ENCODE peak calls at places on chromosomes 12 and 14, in ten cellular contexts. E, B, C, P, D, L, I, J, G and R are unnamed samples. For H3K9me3, the result is how much of the 10 kb centered on the place peaks cover.

GRCh38 chr12:90086281-90086680 is 377.6 kb upstream of the ATP2B1 start:
- DNase-seq in E (no peak), B (no peak), C (peak), P (no peak), D (no peak), L (peak), I (no peak), J (no peak), G (no peak), R (no peak)

GRCh38 chr14:56059054-56059453 is 59.2 kb upstream of the PELI2 start:
- DNase-seq in E (no peak), B (no peak), C (no peak), P (no peak), D (no peak), L (no peak), I (no peak), J (no peak), G (no peak), R (no peak)

GRCh38 chr12:75289678-75290200 is 40.4 kb downstream of the CAPS2 start:
- DNase-seq in E (no peak), B (no peak), C (peak), P (no peak), D (no peak), L (no peak), I (no peak), J (no peak), G (no peak), R (no peak)

GRCh38 chr12:131832393-131833231 is 4.4 kb downstream of the MMP17 start:
- DNase-seq in E (no peak), B (peak), C (peak), P (no peak), D (peak), L (peak), I (no peak), J (no peak), G (peak), R (peak)

GRCh38 chr12:68446896-68447806 is 115.0 kb upstream of the MDM1 start:
- DNase-seq in E (no peak), B (no peak), C (peak), P (no peak), D (no peak), L (no peak), I (peak), J (no peak), G (no peak), R (no peak)

GRCh38 chr14:106174206-106174605 is 647.8 kb downstream of the TMEM121 start:
- DNase-seq in E (peak), B (no peak), C (no peak), P (peak), D (no peak), L (no peak), I (no peak), J (peak), G (no peak), R (no peak)

GRCh38 chr14:35229495-35230089 is 62.6 kb upstream of the PSMA6 start:
- DNase-seq in E (peak), B (no peak), C (no peak), P (no peak), D (no peak), L (no peak), I (peak), J (no peak), G (no peak), R (no peak)

GRCh38 chr14:25001096-25001982 is 48.6 kb downstream of the STXBP6 start:
- DNase-seq in E (no peak), B (no peak), C (peak), P (no peak), D (no peak), L (no peak), I (no peak), J (no peak), G (no peak), R (no peak)

GRCh38 chr12:3182426-3182825 is 105.2 kb downstream of the TSPAN9 start:
- DNase-seq in E (no peak), B (no peak), C (no peak), P (no peak), D (peak), L (no peak), I (no peak), J (no peak), G (no peak), R (no peak)

GRCh38 chr12:66587912-66588311 is 91.0 kb downstream of the GRIP1 start:
- DNase-seq in E (no peak), B (no peak), C (no peak), P (no peak), D (no peak), L (peak), I (no peak), J (no peak), G (no peak), R (no peak)

GRCh38 chr12:50642035-50642451 is 121.9 kb upstream of the ATF1 start:
- DNase-seq in E (no peak), B (no peak), C (peak), P (no peak), D (no peak), L (peak), I (no peak), J (no peak), G (no peak), R (no peak)

GRCh38 chr14:31024577-31025334 is 693 bp upstream of the AP4S1 start:
- DNase-seq in E (peak), B (no peak), C (peak), P (no peak), D (no peak), L (peak), I (no peak), J (no peak), G (no peak), R (no peak)

GRCh38 chr12:25052191-25053020 is 103.5 kb upstream of the BCAT1 start:
- DNase-seq in E (no peak), B (no peak), C (no peak), P (peak), D (no peak), L (no peak), I (peak), J (peak), G (no peak), R (no peak)

GRCh38 chr14:45426685-45427282 is 173.8 kb upstream of the MIS18BP1 start:
- DNase-seq in E (no peak), B (no peak), C (peak), P (no peak), D (no peak), L (peak), I (peak), J (no peak), G (no peak), R (no peak)

GRCh38 chr12:65533177-65533883 is 254.8 kb downstream of the MSRB3 start:
- DNase-seq in E (no peak), B (no peak), C (no peak), P (no peak), D (no peak), L (no peak), I (no peak), J (no peak), G (no peak), R (no peak)

GRCh38 chr12:52139579-52140062 is 52.2 kb downstream of the KRT80 start:
- DNase-seq in E (peak), B (no peak), C (peak), P (no peak), D (peak), L (peak), I (peak), J (peak), G (no peak), R (no peak)

GRCh38 chr14:104712881-104713734 is 10.9 kb upstream of the ADSS1 start:
- DNase-seq in E (no peak), B (no peak), C (no peak), P (no peak), D (no peak), L (no peak), I (no peak), J (no peak), G (no peak), R (no peak)

GRCh38 chr12:30806989-30807694 is 52.4 kb upstream of the CAPRIN2 start:
- DNase-seq in E (peak), B (peak), C (peak), P (no peak), D (no peak), L (peak), I (peak), J (no peak), G (no peak), R (no peak)

GRCh38 chr12:62458626-62459025 is 8.0 kb upstream of the MON2 start:
- DNase-seq in E (no peak), B (no peak), C (no peak), P (no peak), D (no peak), L (no peak), I (no peak), J (no peak), G (no peak), R (no peak)

GRCh38 chr14:83101855-83102254 is 1568.2 kb upstream of the SEL1L start:
- DNase-seq in E (no peak), B (no peak), C (no peak), P (no peak), D (no peak), L (no peak), I (no peak), J (no peak), G (no peak), R (no peak)

GRCh38 chr14:103204852-103205540 is 81.7 kb downstream of the TNFAIP2 start:
- DNase-seq in E (no peak), B (no peak), C (peak), P (no peak), D (no peak), L (peak), I (no peak), J (no peak), G (no peak), R (no peak)

GRCh38 chr12:68119724-68120211 is 39.8 kb downstream of the IFNG start:
- DNase-seq in E (no peak), B (no peak), C (no peak), P (no peak), D (no peak), L (peak), I (no peak), J (peak), G (no peak), R (no peak)

GRCh38 chr14:43408472-43408871 is 1098.6 kb downstream of the FSCB start:
- DNase-seq in E (no peak), B (no peak), C (no peak), P (no peak), D (no peak), L (no peak), I (no peak), J (no peak), G (no peak), R (no peak)

GRCh38 chr14:101235042-101235871 is 326.0 kb upstream of the DIO3 start:
- DNase-seq in E (no peak), B (no peak), C (peak), P (no peak), D (no peak), L (peak), I (peak), J (no peak), G (peak), R (peak)

GRCh38 chr14:54001189-54001878 is 44.7 kb upstream of the BMP4 start:
- DNase-seq in E (no peak), B (no peak), C (no peak), P (no peak), D (no peak), L (no peak), I (peak), J (no peak), G (no peak), R (no peak)

GRCh38 chr14:25050494-25051170 is 685 bp upstream of the STXBP6 start:
- DNase-seq in E (no peak), B (peak), C (peak), P (no peak), D (no peak), L (peak), I (peak), J (no peak), G (no peak), R (no peak)

GRCh38 chr12:78959556-78959955 is 95.0 kb downstream of the SYT1 start:
- DNase-seq in E (no peak), B (no peak), C (peak), P (no peak), D (no peak), L (no peak), I (no peak), J (no peak), G (no peak), R (no peak)

GRCh38 chr14:101120636-101121398 is 217.3 kb upstream of the RTL1 start:
- DNase-seq in E (peak), B (peak), C (no peak), P (no peak), D (peak), L (no peak), I (no peak), J (no peak), G (peak), R (peak)

GRCh38 chr14:91796622-91797347 is 64.9 kb upstream of the CATSPERB start:
- DNase-seq in E (no peak), B (no peak), C (peak), P (no peak), D (no peak), L (peak), I (no peak), J (no peak), G (no peak), R (no peak)

GRCh38 chr14:100677152-100677924 is 49.4 kb upstream of the DLK1 start:
- DNase-seq in E (no peak), B (no peak), C (no peak), P (no peak), D (no peak), L (no peak), I (peak), J (no peak), G (peak), R (no peak)

GRCh38 chr14:98022541-98023520 is 1225.6 kb downstream of the VRK1 start:
- DNase-seq in E (no peak), B (no peak), C (no peak), P (no peak), D (no peak), L (no peak), I (no peak), J (no peak), G (no peak), R (no peak)

GRCh38 chr12:12476836-12477531 is 85.7 kb downstream of the DUSP16 start:
- DNase-seq in E (no peak), B (no peak), C (no peak), P (no peak), D (no peak), L (no peak), I (no peak), J (no peak), G (no peak), R (no peak)

GRCh38 chr12:133156125-133156690 is 25.1 kb upstream of the ZNF268 start:
- DNase-seq in E (no peak), B (no peak), C (peak), P (no peak), D (no peak), L (no peak), I (no peak), J (no peak), G (no peak), R (no peak)
- H3K9me3 ChIP-seq in E (half or more), B (under half), C (under half), P (half or more), D (half or more), L (half or more), I (under half), J (half or more), G (half or more), R (half or more)

GRCh38 chr12:132904718-132905328 is 17.4 kb upstream of the CHFR start:
- DNase-seq in E (peak), B (peak), C (peak), P (peak), D (peak), L (peak), I (peak), J (peak), G (peak), R (peak)

GRCh38 chr12:132899033-132899432 is 11.6 kb upstream of the CHFR start:
- DNase-seq in E (no peak), B (no peak), C (peak), P (no peak), D (no peak), L (peak), I (no peak), J (no peak), G (no peak), R (no peak)
- H3K9me3 ChIP-seq in E (under half), B (under half), C (under half), P (under half), D (under half), L (under half), I (under half), J (under half), G (under half), R (under half)

GRCh38 chr12:83619973-83620372 is 933.3 kb downstream of the TMTC2 start:
- DNase-seq in E (no peak), B (no peak), C (no peak), P (no peak), D (no peak), L (no peak), I (no peak), J (no peak), G (no peak), R (no peak)

DNA sequence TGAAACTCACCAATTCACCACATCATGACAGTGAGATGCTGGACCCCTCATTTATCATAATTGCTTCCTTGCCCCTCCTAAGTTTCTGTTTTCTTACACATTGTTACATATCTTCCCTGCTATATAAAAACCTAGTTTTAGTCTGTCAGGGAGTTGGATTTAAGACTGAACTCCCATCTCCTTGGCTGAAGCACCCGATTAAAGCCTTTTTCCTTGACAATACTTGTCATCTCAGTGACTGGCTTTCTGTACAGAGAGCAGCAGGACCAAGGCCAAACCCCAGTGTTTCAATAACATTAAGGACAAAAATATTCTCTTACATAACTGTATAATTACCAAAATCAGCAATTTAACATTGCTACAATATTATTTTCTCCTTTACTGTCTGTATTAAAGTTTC is 928.4 kb downstream of the TMTC2 start:
- DNase-seq in E (no peak), B (no peak), C (no peak), P (no peak), D (no peak), L (no peak), I (no peak), J (no peak), G (no peak), R (no peak)
- H3K9me3 ChIP-seq in E (under half), B (under half), C (under half), P (under half), D (under half), L (under half), I (under half), J (under half), G (under half), R (under half)

DNA sequence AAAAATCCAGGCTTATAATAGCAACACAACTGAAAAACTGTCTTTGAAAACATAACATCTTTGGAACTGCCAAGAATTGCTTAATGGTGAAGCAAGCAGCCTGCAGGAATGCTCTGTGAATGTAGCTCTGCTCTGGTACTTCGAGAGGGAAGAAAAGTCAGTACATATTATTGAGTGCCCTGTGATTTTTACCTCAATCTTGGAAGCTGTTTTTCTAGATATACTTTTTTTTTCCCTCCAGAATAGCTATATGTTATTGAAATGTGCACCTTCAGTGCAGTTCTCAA is 508.1 kb downstream of the PCNX1 start:
- DNase-seq in E (no peak), B (no peak), C (peak), P (no peak), D (no peak), L (no peak), I (no peak), J (no peak), G (no peak), R (no peak)
- H3K9me3 ChIP-seq in E (under half), B (under half), C (under half), P (under half), D (under half), L (under half), I (under half), J (under half), G (under half), R (under half)